ENCODE peak calls at places on chromosome 1, in five cellular contexts. Y is heart right ventricle, J is foreskin fibroblast, B is AG09319, R is nephron progenitor cell. Z is an unnamed sample.

GRCh38 chr1:145757420-145757819 is 38.1 kb downstream of the CD160 start:
- DNase-seq in Y (no peak), J (no peak), B (no peak), R (no peak), Z (no peak)

GRCh38 chr1:89457046-89457445 is 67.6 kb upstream of the LRRC8B start:
- DNase-seq in R (no peak), Y (no peak), J (no peak), B (no peak), Z (no peak)

GRCh38 chr1:48627467-48627866 is 149.2 kb downstream of the BEND5 start:
- DNase-seq in R (no peak), Y (no peak), B (no peak), J (no peak), Z (no peak)

GRCh38 chr1:181655756-181656155 is 172.4 kb downstream of the CACNA1E start:
- DNase-seq in Y (no peak), R (no peak), B (no peak), J (no peak), Z (peak)

GRCh38 chr1:209875510-209875909 is 47.7 kb downstream of the UTP25 start:
- DNase-seq in R (peak), J (peak), Y (no peak), B (no peak), Z (peak)

GRCh38 chr1:53123462-53124129 is 18.8 kb downstream of the SLC1A7 start:
- DNase-seq in R (no peak), J (peak), B (no peak), Y (peak), Z (no peak)

GRCh38 chr1:15146142-15146541 is 7.4 kb upstream of the TMEM51 start:
- DNase-seq in B (no peak), R (no peak), Y (no peak), J (no peak), Z (no peak)

GRCh38 chr1:26029864-26030481 is 8.4 kb downstream of the EXTL1 start:
- DNase-seq in J (no peak), B (no peak), R (no peak), Y (no peak), Z (peak)

GRCh38 chr1:21898326-21899155 is 38.6 kb downstream of the HSPG2 start:
- DNase-seq in Y (no peak), R (no peak), J (peak), B (no peak), Z (no peak)

GRCh38 chr1:17355898-17356297 is 16.1 kb upstream of the PADI6 start:
- DNase-seq in Y (no peak), J (no peak), B (no peak), R (no peak), Z (no peak)

GRCh38 chr1:232963366-232963765 is 13.0 kb downstream of the NTPCR start:
- DNase-seq in B (no peak), Y (no peak), J (no peak), R (no peak), Z (no peak)

GRCh38 chr1:25442178-25442577 is 11.5 kb downstream of the MACO1 start:
- DNase-seq in Y (no peak), B (no peak), J (no peak), R (no peak), Z (peak)

GRCh38 chr1:248243204-248243603 is 12.0 kb downstream of the OR2M4 start:
- DNase-seq in B (no peak), J (peak), Y (peak), R (peak), Z (peak)

GRCh38 chr1:109775408-109775807 is 11.7 kb upstream of the EPS8L3 start:
- DNase-seq in B (no peak), R (no peak), Y (no peak), J (peak), Z (no peak)

GRCh38 chr1:38613996-38614395 is 245.6 kb downstream of the RRAGC start:
- DNase-seq in B (no peak), J (no peak), R (no peak), Y (peak), Z (no peak)

GRCh38 chr1:17046043-17046657 is 7.7 kb downstream of the SDHB start:
- DNase-seq in B (no peak), Y (no peak), R (no peak), J (peak), Z (peak)

GRCh38 chr1:187481581-187482148 is 652.9 kb downstream of the PLA2G4A start:
- DNase-seq in R (no peak), Y (no peak), J (no peak), B (no peak), Z (no peak)

GRCh38 chr1:224178894-224179293 is 4.1 kb upstream of the DEGS1 start:
- DNase-seq in Y (no peak), R (no peak), J (no peak), B (no peak), Z (no peak)

GRCh38 chr1:203638076-203638475 is 11.4 kb downstream of the ATP2B4 start:
- DNase-seq in B (no peak), R (no peak), Y (no peak), J (no peak), Z (no peak)

GRCh38 chr1:171850951-171851350 is 9.7 kb downstream of the DNM3 start:
- DNase-seq in B (no peak), R (no peak), Y (no peak), J (no peak), Z (no peak)

GRCh38 chr1:183635112-183635605 is 424 bp downstream of the ARPC5 start:
- DNase-seq in J (peak), R (peak), B (no peak), Y (peak), Z (peak)

GRCh38 chr1:218717611-218718010 is 372.5 kb downstream of the TGFB2 start:
- DNase-seq in R (no peak), B (no peak), Y (no peak), J (peak), Z (no peak)

GRCh38 chr1:38418195-38419030 is 371.8 kb upstream of the POU3F1 start:
- DNase-seq in B (no peak), J (no peak), R (no peak), Y (no peak), Z (no peak)

GRCh38 chr1:197284325-197284724 is 16.3 kb downstream of the CRB1 start:
- DNase-seq in R (no peak), Y (no peak), J (no peak), B (no peak), Z (no peak)

GRCh38 chr1:12031039-12031980 is 12.0 kb downstream of the MIIP start:
- DNase-seq in B (no peak), R (peak), J (peak), Y (no peak), Z (peak)

GRCh38 chr1:62774006-62774405 is 9.9 kb upstream of the ATG4C start:
- DNase-seq in B (no peak), Y (no peak), R (no peak), J (no peak), Z (no peak)

GRCh38 chr1:183484254-183484653 is 12.0 kb downstream of the SMG7 start:
- DNase-seq in R (no peak), Y (no peak), J (no peak), B (no peak), Z (peak)

GRCh38 chr1:38941527-38942019 is at the start of gene RHBDL2:
- DNase-seq in B (no peak), J (peak), Y (peak), R (no peak), Z (peak)

GRCh38 chr1:91747666-91748065 is 138.3 kb downstream of the TGFBR3 start:
- DNase-seq in Y (no peak), J (no peak), B (no peak), R (no peak), Z (no peak)

GRCh38 chr1:53626576-53626975 is 112.4 kb downstream of the GLIS1 start:
- DNase-seq in Y (no peak), J (no peak), R (no peak), B (no peak), Z (no peak)

GRCh38 chr1:52424757-52425265 is 20.4 kb downstream of the PRPF38A start:
- DNase-seq in Y (no peak), B (no peak), J (no peak), R (no peak), Z (no peak)

DNA sequence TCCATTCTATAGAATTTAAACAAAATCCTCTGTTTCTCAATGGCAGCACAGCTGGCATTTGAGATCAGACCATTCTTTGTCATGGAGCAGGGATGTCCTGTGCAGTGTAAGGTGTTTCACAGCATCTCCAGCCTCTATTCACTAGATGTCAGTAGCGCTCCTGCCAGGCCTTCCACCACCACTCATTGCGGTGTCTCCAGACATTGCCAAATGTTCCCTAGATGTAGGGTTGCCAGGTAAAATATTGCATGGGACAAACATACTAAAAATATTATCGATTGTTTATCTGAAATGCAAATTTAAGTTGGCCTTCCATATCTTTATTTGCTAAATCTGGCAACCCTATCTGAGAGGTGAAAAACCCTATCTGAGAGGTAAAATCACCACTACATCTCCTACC is 11.7 kb downstream of the ITLN2 start:
- DNase-seq in J (no peak), R (no peak), B (no peak), Y (no peak), Z (peak)
- TF ChIP-seq CTCF in J (no peak), R (no peak), B (no peak), Y (no peak), Z (peak)

GRCh38 chr1:57761628-57762027 is 337.8 kb upstream of the DAB1 start:
- DNase-seq in J (no peak), R (no peak), B (no peak), Y (no peak), Z (no peak)
- TF ChIP-seq CTCF in J (no peak), R (no peak), B (no peak), Y (no peak), Z (no peak)

GRCh38 chr1:43969746-43970466 is at the start of gene DPH2:
- DNase-seq in B (peak), J (peak), Y (peak), R (peak), Z (peak)
- TF ChIP-seq CTCF in B (no peak), J (peak), Y (no peak), R (no peak), Z (no peak)

DNA sequence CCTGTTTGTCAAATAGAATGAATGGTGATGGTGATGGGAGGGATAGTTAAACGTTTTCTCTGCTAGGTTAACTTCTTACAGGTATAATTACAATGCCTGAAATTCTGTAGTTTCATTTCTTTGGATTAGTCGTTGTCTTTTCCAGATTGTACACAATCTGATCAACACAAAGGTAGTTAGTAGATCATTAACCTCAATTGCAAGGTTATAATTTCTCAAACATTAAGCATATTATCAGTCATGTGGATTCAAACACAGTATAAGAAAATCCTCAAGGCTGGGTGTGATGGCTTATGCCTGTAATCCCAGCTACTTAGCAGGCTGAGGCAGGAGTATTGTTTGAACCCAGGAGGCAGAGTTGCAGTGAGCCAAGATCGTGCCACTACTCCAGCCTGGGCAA is 20.6 kb downstream of the SYNC start:
- DNase-seq in Y (no peak), B (no peak), R (no peak), J (no peak), Z (no peak)
- TF ChIP-seq CTCF in Y (no peak), B (no peak), R (no peak), J (no peak), Z (no peak)

GRCh38 chr1:205284420-205285144 is 37.0 kb downstream of the NUAK2 start:
- DNase-seq in B (peak), Y (peak), J (peak), R (peak), Z (peak)
- TF ChIP-seq CTCF in B (peak), Y (no peak), J (peak), R (no peak), Z (no peak)